ENCODE peak calls at places on chromosomes 2 and 18, in eight cellular contexts. One of them, this sample, is unnamed.
A peak's percentile ranks its signal among the peaks of the same experiment; 100 is the strongest.

GRCh38 chr18:24112874-24113615 is 25.8 kb upstream of the CABYR start:
- DNase-seq in SJSA1: no peak
- DNase-seq in A549: peak; percentile 30
- DNase-seq in OCI-LY7: no peak
- DNase-seq in neural progenitor cell: no peak
- DNase-seq in psoas muscle: no peak
- DNase-seq in SK-N-SH: no peak
- DNase-seq in HAP-1: no peak
- DNase-seq in this sample: no peak

GRCh38 chr2:16604236-16604635 is 61.4 kb downstream of the CYRIA start:
- DNase-seq in OCI-LY7: no peak
- DNase-seq in A549: no peak
- DNase-seq in psoas muscle: no peak
- DNase-seq in SJSA1: no peak
- DNase-seq in SK-N-SH: no peak
- DNase-seq in neural progenitor cell: no peak
- DNase-seq in HAP-1: no peak
- DNase-seq in this sample: no peak

GRCh38 chr2:182548031-182548950 is 121.5 kb upstream of the PDE1A start:
- DNase-seq in HAP-1: no peak
- DNase-seq in SK-N-SH: no peak
- DNase-seq in OCI-LY7: no peak
- DNase-seq in psoas muscle: no peak
- DNase-seq in SJSA1: no peak
- DNase-seq in neural progenitor cell: no peak
- DNase-seq in A549: no peak
- DNase-seq in this sample: peak; percentile 15

GRCh38 chr2:30484995-30485394 is 37.9 kb downstream of the LCLAT1 start:
- DNase-seq in SJSA1: no peak
- DNase-seq in SK-N-SH: peak; percentile 29
- DNase-seq in HAP-1: no peak
- DNase-seq in neural progenitor cell: no peak
- DNase-seq in OCI-LY7: no peak
- DNase-seq in psoas muscle: no peak
- DNase-seq in A549: no peak
- DNase-seq in this sample: no peak

GRCh38 chr2:241508240-241508509 is 209 bp downstream of the STK25 start:
- DNase-seq in A549: no peak
- DNase-seq in psoas muscle: no peak
- DNase-seq in SJSA1: no peak
- DNase-seq in SK-N-SH: peak; percentile 92
- DNase-seq in OCI-LY7: no peak
- DNase-seq in neural progenitor cell: no peak
- DNase-seq in HAP-1: no peak
- DNase-seq in this sample: no peak

GRCh38 chr2:240397542-240397916 is 37.9 kb upstream of the GPC1 start:
- DNase-seq in HAP-1: no peak
- DNase-seq in SK-N-SH: no peak
- DNase-seq in A549: no peak
- DNase-seq in OCI-LY7: no peak
- DNase-seq in SJSA1: no peak
- DNase-seq in neural progenitor cell: no peak
- DNase-seq in psoas muscle: no peak
- DNase-seq in this sample: no peak

GRCh38 chr2:43312751-43313641 is 86.6 kb upstream of the ZFP36L2 start:
- DNase-seq in HAP-1: no peak
- DNase-seq in A549: no peak
- DNase-seq in SK-N-SH: peak; percentile 49
- DNase-seq in SJSA1: peak; percentile 82
- DNase-seq in OCI-LY7: no peak
- DNase-seq in psoas muscle: no peak
- DNase-seq in neural progenitor cell: no peak
- DNase-seq in this sample: peak; percentile 15

GRCh38 chr2:134253117-134253704 is 661 bp upstream of the MGAT5 start:
- DNase-seq in psoas muscle: no peak
- DNase-seq in SK-N-SH: no peak
- DNase-seq in neural progenitor cell: no peak
- DNase-seq in OCI-LY7: peak; percentile 67
- DNase-seq in A549: no peak
- DNase-seq in SJSA1: no peak
- DNase-seq in HAP-1: no peak
- DNase-seq in this sample: no peak

GRCh38 chr18:13387856-13388548 is 169.4 kb downstream of the LDLRAD4 start:
- DNase-seq in SJSA1: peak; percentile 53
- DNase-seq in neural progenitor cell: no peak
- DNase-seq in OCI-LY7: no peak
- DNase-seq in A549: no peak
- DNase-seq in SK-N-SH: no peak
- DNase-seq in HAP-1: no peak
- DNase-seq in psoas muscle: no peak
- DNase-seq in this sample: no peak

GRCh38 chr18:25299426-25299825 is 52.5 kb downstream of the ZNF521 start:
- DNase-seq in neural progenitor cell: no peak
- DNase-seq in OCI-LY7: no peak
- DNase-seq in HAP-1: no peak
- DNase-seq in A549: no peak
- DNase-seq in SJSA1: no peak
- DNase-seq in SK-N-SH: no peak
- DNase-seq in psoas muscle: no peak
- DNase-seq in this sample: no peak

GRCh38 chr18:39190508-39190907 is 1624.9 kb upstream of the CELF4 start:
- DNase-seq in A549: no peak
- DNase-seq in OCI-LY7: no peak
- DNase-seq in psoas muscle: no peak
- DNase-seq in neural progenitor cell: no peak
- DNase-seq in HAP-1: no peak
- DNase-seq in SJSA1: no peak
- DNase-seq in SK-N-SH: no peak
- DNase-seq in this sample: peak; percentile 20

GRCh38 chr2:31170071-31170698 is 31.9 kb upstream of the GALNT14 start:
- DNase-seq in A549: peak; percentile 84
- DNase-seq in OCI-LY7: peak; percentile 78
- DNase-seq in HAP-1: peak; percentile 28
- DNase-seq in SK-N-SH: peak; percentile 87
- DNase-seq in psoas muscle: peak; percentile 37
- DNase-seq in neural progenitor cell: peak; percentile 77
- DNase-seq in SJSA1: peak; percentile 55
- DNase-seq in this sample: peak; percentile 77

GRCh38 chr18:59691046-59691395 is 6.2 kb downstream of the CCBE1 start:
- DNase-seq in OCI-LY7: no peak
- DNase-seq in HAP-1: no peak
- DNase-seq in A549: no peak
- DNase-seq in psoas muscle: no peak
- DNase-seq in SK-N-SH: no peak
- DNase-seq in SJSA1: no peak
- DNase-seq in neural progenitor cell: no peak
- DNase-seq in this sample: no peak

GRCh38 chr2:201383156-201383555 is 26.0 kb upstream of the FLACC1 start:
- DNase-seq in HAP-1: no peak
- DNase-seq in OCI-LY7: no peak
- DNase-seq in A549: no peak
- DNase-seq in SK-N-SH: no peak
- DNase-seq in psoas muscle: no peak
- DNase-seq in neural progenitor cell: no peak
- DNase-seq in SJSA1: no peak
- DNase-seq in this sample: no peak

GRCh38 chr18:38796762-38797161 is 1231.2 kb upstream of the CELF4 start:
- DNase-seq in OCI-LY7: no peak
- DNase-seq in HAP-1: no peak
- DNase-seq in SK-N-SH: no peak
- DNase-seq in SJSA1: no peak
- DNase-seq in neural progenitor cell: no peak
- DNase-seq in psoas muscle: no peak
- DNase-seq in A549: no peak
- DNase-seq in this sample: no peak

GRCh38 chr2:149422337-149422990 is 92.1 kb downstream of the LYPD6 start:
- DNase-seq in A549: no peak
- DNase-seq in psoas muscle: no peak
- DNase-seq in OCI-LY7: no peak
- DNase-seq in SJSA1: peak; percentile 67
- DNase-seq in HAP-1: peak; percentile 60
- DNase-seq in neural progenitor cell: no peak
- DNase-seq in SK-N-SH: no peak
- DNase-seq in this sample: no peak

GRCh38 chr2:129754431-129754830 is 225.0 kb upstream of the RAB6C start:
- DNase-seq in SJSA1: no peak
- DNase-seq in HAP-1: no peak
- DNase-seq in neural progenitor cell: no peak
- DNase-seq in A549: no peak
- DNase-seq in SK-N-SH: no peak
- DNase-seq in psoas muscle: no peak
- DNase-seq in OCI-LY7: no peak
- DNase-seq in this sample: no peak

GRCh38 chr18:57231846-57232245 is 85.0 kb downstream of the BOD1L2 start:
- DNase-seq in neural progenitor cell: no peak
- DNase-seq in SK-N-SH: no peak
- DNase-seq in SJSA1: no peak
- DNase-seq in HAP-1: no peak
- DNase-seq in OCI-LY7: no peak
- DNase-seq in A549: no peak
- DNase-seq in psoas muscle: no peak
- DNase-seq in this sample: no peak

GRCh38 chr18:69725009-69725408 is 222.7 kb downstream of the CD226 start:
- DNase-seq in SJSA1: no peak
- DNase-seq in neural progenitor cell: no peak
- DNase-seq in HAP-1: no peak
- DNase-seq in psoas muscle: no peak
- DNase-seq in OCI-LY7: no peak
- DNase-seq in A549: no peak
- DNase-seq in SK-N-SH: no peak
- DNase-seq in this sample: no peak

GRCh38 chr2:189347540-189347939 is 93.7 kb upstream of the WDR75 start:
- DNase-seq in OCI-LY7: no peak
- DNase-seq in SK-N-SH: no peak
- DNase-seq in HAP-1: peak; percentile 29
- DNase-seq in SJSA1: peak; percentile 89
- DNase-seq in neural progenitor cell: peak; percentile 3
- DNase-seq in psoas muscle: no peak
- DNase-seq in A549: peak; percentile 52
- DNase-seq in this sample: peak; percentile 44

GRCh38 chr2:25805987-25806386 is 72.3 kb downstream of the ASXL2 start:
- DNase-seq in neural progenitor cell: no peak
- DNase-seq in SK-N-SH: no peak
- DNase-seq in OCI-LY7: no peak
- DNase-seq in A549: no peak
- DNase-seq in HAP-1: no peak
- DNase-seq in SJSA1: no peak
- DNase-seq in psoas muscle: no peak
- DNase-seq in this sample: no peak

GRCh38 chr2:117436697-117437096 is 377.8 kb upstream of the DDX18 start:
- DNase-seq in HAP-1: no peak
- DNase-seq in SJSA1: no peak
- DNase-seq in A549: no peak
- DNase-seq in psoas muscle: no peak
- DNase-seq in neural progenitor cell: no peak
- DNase-seq in OCI-LY7: no peak
- DNase-seq in SK-N-SH: no peak
- DNase-seq in this sample: no peak
- H3K4me1 ChIP-seq in HAP-1: no peaks in the 10 kb centered on the region
- H3K4me1 ChIP-seq in SJSA1: no peaks in the 10 kb centered on the region
- H3K4me1 ChIP-seq in A549: no peaks in the 10 kb centered on the region
- H3K4me1 ChIP-seq in psoas muscle: no peaks in the 10 kb centered on the region
- H3K4me1 ChIP-seq in neural progenitor cell: no peaks in the 10 kb centered on the region
- H3K4me1 ChIP-seq in OCI-LY7: no peaks in the 10 kb centered on the region
- H3K4me1 ChIP-seq in SK-N-SH: no peaks in the 10 kb centered on the region
- H3K4me1 ChIP-seq in this sample: no peaks in the 10 kb centered on the region

GRCh38 chr2:233036162-233036838 is 3.8 kb downstream of the NEU2 start:
- DNase-seq in SK-N-SH: no peak
- DNase-seq in HAP-1: no peak
- DNase-seq in A549: no peak
- DNase-seq in neural progenitor cell: no peak
- DNase-seq in OCI-LY7: no peak
- DNase-seq in psoas muscle: no peak
- DNase-seq in SJSA1: no peak
- DNase-seq in this sample: no peak

GRCh38 chr2:233032551-233033320 is at the start of gene NEU2:
- DNase-seq in HAP-1: no peak
- DNase-seq in A549: no peak
- DNase-seq in neural progenitor cell: no peak
- DNase-seq in psoas muscle: no peak
- DNase-seq in SJSA1: no peak
- DNase-seq in OCI-LY7: no peak
- DNase-seq in SK-N-SH: no peak
- DNase-seq in this sample: no peak

GRCh38 chr2:233033672-233034071 is 1.2 kb downstream of the NEU2 start:
- DNase-seq in neural progenitor cell: no peak
- DNase-seq in OCI-LY7: no peak
- DNase-seq in SK-N-SH: no peak
- DNase-seq in HAP-1: no peak
- DNase-seq in A549: no peak
- DNase-seq in psoas muscle: no peak
- DNase-seq in SJSA1: no peak
- DNase-seq in this sample: no peak

GRCh38 chr2:233035426-233036161 is 3.1 kb downstream of the NEU2 start:
- DNase-seq in psoas muscle: no peak
- DNase-seq in OCI-LY7: no peak
- DNase-seq in SJSA1: no peak
- DNase-seq in A549: no peak
- DNase-seq in HAP-1: no peak
- DNase-seq in neural progenitor cell: no peak
- DNase-seq in SK-N-SH: no peak
- DNase-seq in this sample: no peak

GRCh38 chr2:233034091-233034882 is 1.8 kb downstream of the NEU2 start:
- DNase-seq in A549: no peak
- DNase-seq in psoas muscle: no peak
- DNase-seq in neural progenitor cell: no peak
- DNase-seq in OCI-LY7: no peak
- DNase-seq in SK-N-SH: no peak
- DNase-seq in HAP-1: no peak
- DNase-seq in SJSA1: no peak
- DNase-seq in this sample: no peak
- H3K4me1 ChIP-seq in A549: no peaks in the 10 kb centered on the region
- H3K4me1 ChIP-seq in psoas muscle: no peaks in the 10 kb centered on the region
- H3K4me1 ChIP-seq in neural progenitor cell: peaks cover 6% of the 10 kb centered on the region
- H3K4me1 ChIP-seq in OCI-LY7: no peaks in the 10 kb centered on the region
- H3K4me1 ChIP-seq in SK-N-SH: no peaks in the 10 kb centered on the region
- H3K4me1 ChIP-seq in HAP-1: no peaks in the 10 kb centered on the region
- H3K4me1 ChIP-seq in SJSA1: peaks cover 14% of the 10 kb centered on the region
- H3K4me1 ChIP-seq in this sample: no peaks in the 10 kb centered on the region

DNA sequence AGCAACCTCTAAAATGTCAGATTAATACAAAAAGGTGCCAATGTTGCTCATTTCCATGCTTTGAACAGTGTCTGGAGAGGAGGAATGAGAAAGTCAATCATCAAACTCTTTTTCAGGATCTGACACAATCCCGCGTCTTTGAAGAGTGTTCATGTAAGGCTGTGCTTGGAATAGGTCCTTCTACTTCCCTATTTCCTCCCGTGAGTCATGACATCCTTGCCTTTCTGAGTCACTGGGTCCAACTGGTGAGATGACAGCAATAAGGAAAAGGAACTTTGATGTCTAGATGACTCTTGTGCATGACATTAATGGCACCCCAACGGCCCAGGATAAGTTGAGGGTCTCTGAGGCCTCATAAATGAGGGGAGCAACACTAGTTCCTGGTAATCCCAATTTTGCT is 109.0 kb upstream of the CELF4 start:
- DNase-seq in SJSA1: no peak
- DNase-seq in psoas muscle: no peak
- DNase-seq in OCI-LY7: no peak
- DNase-seq in SK-N-SH: no peak
- DNase-seq in neural progenitor cell: no peak
- DNase-seq in HAP-1: no peak
- DNase-seq in A549: no peak
- DNase-seq in this sample: no peak
- H3K4me1 ChIP-seq in SJSA1: no peaks in the 10 kb centered on the region
- H3K4me1 ChIP-seq in psoas muscle: no peaks in the 10 kb centered on the region
- H3K4me1 ChIP-seq in OCI-LY7: no peaks in the 10 kb centered on the region
- H3K4me1 ChIP-seq in SK-N-SH: peaks cover under 1% of the 10 kb centered on the region
- H3K4me1 ChIP-seq in neural progenitor cell: peaks cover 4% of the 10 kb centered on the region
- H3K4me1 ChIP-seq in HAP-1: no peaks in the 10 kb centered on the region
- H3K4me1 ChIP-seq in A549: no peaks in the 10 kb centered on the region
- H3K4me1 ChIP-seq in this sample: peaks cover 2% of the 10 kb centered on the region

GRCh38 chr2:47339745-47340541 is 63.0 kb upstream of the MSH2 start:
- DNase-seq in neural progenitor cell: no peak
- DNase-seq in OCI-LY7: no peak
- DNase-seq in HAP-1: no peak
- DNase-seq in SK-N-SH: no peak
- DNase-seq in A549: no peak
- DNase-seq in psoas muscle: no peak
- DNase-seq in SJSA1: no peak
- DNase-seq in this sample: no peak
- H3K4me1 ChIP-seq in neural progenitor cell: peaks cover 9% of the 10 kb centered on the region
- H3K4me1 ChIP-seq in OCI-LY7: peaks cover 18% of the 10 kb centered on the region
- H3K4me1 ChIP-seq in HAP-1: peaks cover 8% of the 10 kb centered on the region
- H3K4me1 ChIP-seq in SK-N-SH: peaks cover 18% of the 10 kb centered on the region
- H3K4me1 ChIP-seq in A549: peaks cover 27% of the 10 kb centered on the region
- H3K4me1 ChIP-seq in psoas muscle: peaks cover 5% of the 10 kb centered on the region
- H3K4me1 ChIP-seq in SJSA1: peaks cover 6% of the 10 kb centered on the region
- H3K4me1 ChIP-seq in this sample: peaks cover 24% of the 10 kb centered on the region

This sample was measured in GM23338.